ENCODE peak calls at places on chromosomes 1 and 21, in four cellular contexts. L is coronary artery, M is lower leg skin, C is H9. Q is an unnamed sample.

GRCh38 chr1:212181015-212181891 is 104.0 kb upstream of the PPP2R5A start:
- DNase-seq in L (no peak), M (no peak), C (no peak), Q (no peak)

GRCh38 chr1:24193046-24193445 is 6.0 kb upstream of the IFNLR1 start:
- DNase-seq in L (no peak), M (no peak), C (peak; percentile 55), Q (no peak)

GRCh38 chr1:9050803-9051202 is 18.6 kb downstream of the SLC2A5 start:
- DNase-seq in L (no peak), M (no peak), C (no peak), Q (no peak)

GRCh38 chr1:114075082-114075481 is 78.6 kb downstream of the SYT6 start:
- DNase-seq in L (no peak), M (no peak), C (no peak), Q (no peak)

GRCh38 chr1:10599194-10599861 is 124.6 kb downstream of the PEX14 start:
- DNase-seq in L (no peak), M (no peak), C (no peak), Q (no peak)

GRCh38 chr1:67832737-67833594 is at the start of gene GNG12:
- DNase-seq in L (peak; percentile 89), M (peak; percentile 62), C (peak; percentile 89), Q (no peak)

GRCh38 chr1:24513691-24514090 is 11.1 kb downstream of the RCAN3 start:
- DNase-seq in L (no peak), M (no peak), C (no peak), Q (no peak)

GRCh38 chr1:243851129-243851756 is 1.2 kb upstream of the AKT3 start:
- DNase-seq in L (no peak), M (peak; percentile 25), C (no peak), Q (no peak)

GRCh38 chr1:77182083-77182482 is 37.1 kb downstream of the PIGK start:
- DNase-seq in L (no peak), M (no peak), C (no peak), Q (no peak)

GRCh38 chr1:171935664-171936063 is 94.4 kb downstream of the DNM3 start:
- DNase-seq in L (no peak), M (no peak), C (no peak), Q (no peak)

GRCh38 chr1:3463891-3464648 is 9.6 kb downstream of the ARHGEF16 start:
- DNase-seq in L (no peak), M (no peak), C (no peak), Q (no peak)

GRCh38 chr1:225868631-225869330 is 13.4 kb downstream of the TMEM63A start:
- DNase-seq in L (no peak), M (no peak), C (no peak), Q (no peak)

GRCh38 chr1:163258181-163258580 is 55.5 kb upstream of the RGS5 start:
- DNase-seq in L (no peak), M (no peak), C (no peak), Q (peak; percentile 15)

GRCh38 chr1:14545422-14546025 is 53.0 kb upstream of the KAZN start:
- DNase-seq in L (no peak), M (no peak), C (no peak), Q (no peak)

GRCh38 chr1:203283597-203283996 is 21.7 kb upstream of the BTG2 start:
- DNase-seq in L (peak; percentile 3), M (no peak), C (no peak), Q (no peak)

GRCh38 chr1:172489847-172490246 is 43.1 kb upstream of the SUCO start:
- DNase-seq in L (no peak), M (no peak), C (no peak), Q (peak; percentile 8)

GRCh38 chr21:23853796-23854379 is 1753.4 kb downstream of the MRPL39 start:
- DNase-seq in L (no peak), M (no peak), C (no peak), Q (no peak)

GRCh38 chr21:32351428-32351827 is 41.4 kb downstream of the URB1 start:
- DNase-seq in L (no peak), M (no peak), C (peak; percentile 6), Q (no peak)
- TF ChIP-seq CTCF in L (no peak), M (no peak), C (no peak), Q (no peak)

GRCh38 chr1:201793306-201793925 is 35.5 kb upstream of the IPO9 start:
- DNase-seq in L (no peak), M (no peak), C (no peak), Q (no peak)
- TF ChIP-seq CTCF in L (no peak), M (no peak), C (no peak), Q (no peak)

GRCh38 chr21:26837539-26837938 is 7.7 kb downstream of the ADAMTS1 start:
- DNase-seq in L (no peak), M (no peak), C (no peak), Q (no peak)
- TF ChIP-seq CTCF in L (no peak), M (no peak), C (peak; percentile 30), Q (no peak)

DNA sequence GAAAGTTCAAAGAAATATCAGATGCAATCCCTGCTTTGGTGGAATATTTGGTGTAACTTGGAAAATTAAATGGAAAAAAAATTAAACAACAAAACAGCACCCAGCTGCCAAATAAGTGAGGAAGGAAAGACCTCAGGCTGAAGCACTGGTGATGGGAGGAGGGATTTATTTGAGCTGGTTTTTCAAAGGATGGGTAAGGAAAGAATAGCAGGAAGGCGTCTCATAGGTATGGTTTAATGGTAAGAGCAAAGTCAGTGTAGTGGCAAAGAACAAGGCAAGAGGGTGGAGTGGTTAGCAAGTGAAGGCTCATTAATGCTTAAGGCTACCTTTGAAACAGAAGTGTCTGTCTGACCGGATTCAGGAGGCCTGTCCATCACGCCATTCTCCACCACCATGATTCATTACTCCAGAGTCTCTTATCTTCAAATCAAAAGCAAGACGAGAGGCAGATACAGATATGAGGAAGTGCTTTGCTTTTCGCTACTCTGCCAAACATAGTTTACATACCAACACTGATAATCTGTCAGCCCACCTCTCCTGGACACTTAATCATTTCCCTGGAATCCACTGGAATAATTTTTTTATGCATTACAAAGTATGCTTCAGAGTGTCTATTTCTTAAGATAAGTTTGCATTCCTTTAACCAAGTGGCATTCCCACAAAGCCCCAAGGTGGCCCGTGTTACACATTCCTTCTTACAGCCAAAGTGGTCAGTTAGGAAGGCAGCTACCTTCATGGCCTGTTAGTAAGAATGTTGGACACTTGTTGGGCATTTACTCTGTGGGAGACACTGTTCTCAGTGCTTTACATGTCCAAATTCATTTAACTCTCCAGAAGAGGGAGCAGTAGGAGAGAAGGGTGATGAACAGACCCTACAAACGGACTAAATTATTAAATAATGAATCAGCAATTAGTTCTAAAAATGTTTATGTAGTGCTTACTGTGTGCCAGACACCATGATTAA is 146.6 kb downstream of the ROR1 start:
- DNase-seq in L (no peak), M (no peak), C (no peak), Q (peak; percentile 18)
- TF ChIP-seq CTCF in L (no peak), M (no peak), C (peak; percentile 39), Q (peak; percentile 33)

GRCh38 chr1:189678779-189679178 is 798.9 kb downstream of the BRINP3 start:
- DNase-seq in L (no peak), M (no peak), C (no peak), Q (no peak)
- TF ChIP-seq CTCF in L (no peak), M (no peak), C (peak; percentile 70), Q (no peak)

Q was measured in AG09319.